ENCODE peak calls at places on chromosomes 1 and 21, in nine cellular contexts. One of them, this sample, is unnamed. For H3K36me3, the result is how much of the 10 kb centered on the place peaks cover.

GRCh38 chr1:237867380-237867888 is 23.3 kb downstream of the ZP4 start:
- DNase-seq in uterus: no peak
- DNase-seq in pancreas: no peak
- DNase-seq in brain microvascular endothelial cell: no peak
- DNase-seq in mucosa of descending colon: no peak
- DNase-seq in tibial artery: no peak
- DNase-seq in breast epithelium: no peak
- DNase-seq in OCI-LY7: no peak
- DNase-seq in GM12878: no peak
- DNase-seq in this sample: no peak

GRCh38 chr1:172827301-172827700 is 168.4 kb downstream of the FASLG start:
- DNase-seq in uterus: no peak
- DNase-seq in pancreas: no peak
- DNase-seq in brain microvascular endothelial cell: no peak
- DNase-seq in mucosa of descending colon: no peak
- DNase-seq in tibial artery: no peak
- DNase-seq in breast epithelium: no peak
- DNase-seq in OCI-LY7: no peak
- DNase-seq in GM12878: no peak
- DNase-seq in this sample: no peak

GRCh38 chr1:225694151-225694603 is 41.3 kb upstream of the ENAH start:
- DNase-seq in uterus: no peak
- DNase-seq in pancreas: no peak
- DNase-seq in brain microvascular endothelial cell: peak
- DNase-seq in mucosa of descending colon: no peak
- DNase-seq in tibial artery: peak
- DNase-seq in breast epithelium: no peak
- DNase-seq in OCI-LY7: no peak
- DNase-seq in GM12878: no peak
- DNase-seq in this sample: no peak

GRCh38 chr1:2125375-2126211 is 69.0 kb downstream of the FAAP20 start:
- DNase-seq in uterus: no peak
- DNase-seq in pancreas: no peak
- DNase-seq in brain microvascular endothelial cell: no peak
- DNase-seq in mucosa of descending colon: peak
- DNase-seq in tibial artery: no peak
- DNase-seq in breast epithelium: no peak
- DNase-seq in OCI-LY7: no peak
- DNase-seq in GM12878: no peak
- DNase-seq in this sample: no peak

GRCh38 chr1:247337250-247337746 is 5.6 kb upstream of the ZNF496 start:
- DNase-seq in uterus: peak
- DNase-seq in pancreas: no peak
- DNase-seq in brain microvascular endothelial cell: no peak
- DNase-seq in mucosa of descending colon: no peak
- DNase-seq in tibial artery: no peak
- DNase-seq in breast epithelium: no peak
- DNase-seq in OCI-LY7: no peak
- DNase-seq in GM12878: no peak
- DNase-seq in this sample: no peak

GRCh38 chr1:232409584-232409983 is 220.3 kb downstream of the SIPA1L2 start:
- DNase-seq in uterus: no peak
- DNase-seq in pancreas: no peak
- DNase-seq in brain microvascular endothelial cell: no peak
- DNase-seq in mucosa of descending colon: no peak
- DNase-seq in tibial artery: no peak
- DNase-seq in breast epithelium: no peak
- DNase-seq in OCI-LY7: no peak
- DNase-seq in GM12878: no peak
- DNase-seq in this sample: no peak

GRCh38 chr1:210557426-210558077 is 228.8 kb downstream of the HHAT start:
- DNase-seq in uterus: no peak
- DNase-seq in pancreas: no peak
- DNase-seq in brain microvascular endothelial cell: no peak
- DNase-seq in mucosa of descending colon: no peak
- DNase-seq in tibial artery: no peak
- DNase-seq in breast epithelium: no peak
- DNase-seq in OCI-LY7: no peak
- DNase-seq in GM12878: no peak
- DNase-seq in this sample: no peak

GRCh38 chr1:164765557-164765956 is 206.6 kb downstream of the PBX1 start:
- DNase-seq in uterus: no peak
- DNase-seq in pancreas: no peak
- DNase-seq in brain microvascular endothelial cell: peak
- DNase-seq in mucosa of descending colon: no peak
- DNase-seq in tibial artery: no peak
- DNase-seq in breast epithelium: no peak
- DNase-seq in OCI-LY7: no peak
- DNase-seq in GM12878: no peak
- DNase-seq in this sample: no peak

GRCh38 chr1:92784051-92784638 is 763 bp downstream of the EVI5 start:
- DNase-seq in uterus: peak
- DNase-seq in pancreas: no peak
- DNase-seq in brain microvascular endothelial cell: peak
- DNase-seq in mucosa of descending colon: no peak
- DNase-seq in tibial artery: no peak
- DNase-seq in breast epithelium: no peak
- DNase-seq in OCI-LY7: peak
- DNase-seq in GM12878: peak
- DNase-seq in this sample: peak

GRCh38 chr1:67791261-67791660 is 42.0 kb downstream of the GNG12 start:
- DNase-seq in uterus: no peak
- DNase-seq in pancreas: no peak
- DNase-seq in brain microvascular endothelial cell: peak
- DNase-seq in mucosa of descending colon: no peak
- DNase-seq in tibial artery: no peak
- DNase-seq in breast epithelium: no peak
- DNase-seq in OCI-LY7: no peak
- DNase-seq in GM12878: no peak
- DNase-seq in this sample: no peak

GRCh38 chr1:30806381-30807317 is 49.1 kb upstream of the LAPTM5 start:
- DNase-seq in uterus: no peak
- DNase-seq in pancreas: no peak
- DNase-seq in brain microvascular endothelial cell: no peak
- DNase-seq in mucosa of descending colon: no peak
- DNase-seq in tibial artery: no peak
- DNase-seq in breast epithelium: no peak
- DNase-seq in OCI-LY7: no peak
- DNase-seq in GM12878: no peak
- DNase-seq in this sample: no peak

GRCh38 chr1:17605582-17606344 is 66.3 kb downstream of the ARHGEF10L start:
- DNase-seq in uterus: peak
- DNase-seq in pancreas: no peak
- DNase-seq in brain microvascular endothelial cell: peak
- DNase-seq in mucosa of descending colon: no peak
- DNase-seq in tibial artery: peak
- DNase-seq in breast epithelium: no peak
- DNase-seq in OCI-LY7: no peak
- DNase-seq in GM12878: no peak
- DNase-seq in this sample: no peak

GRCh38 chr1:164771568-164772350 is 212.8 kb downstream of the PBX1 start:
- DNase-seq in uterus: peak
- DNase-seq in pancreas: no peak
- DNase-seq in brain microvascular endothelial cell: peak
- DNase-seq in mucosa of descending colon: no peak
- DNase-seq in tibial artery: no peak
- DNase-seq in breast epithelium: no peak
- DNase-seq in OCI-LY7: no peak
- DNase-seq in GM12878: no peak
- DNase-seq in this sample: no peak

GRCh38 chr21:17436626-17437111 is 76.2 kb upstream of the CXADR start:
- DNase-seq in uterus: no peak
- DNase-seq in pancreas: no peak
- DNase-seq in brain microvascular endothelial cell: no peak
- DNase-seq in mucosa of descending colon: no peak
- DNase-seq in tibial artery: no peak
- DNase-seq in breast epithelium: no peak
- DNase-seq in OCI-LY7: no peak
- DNase-seq in GM12878: no peak
- DNase-seq in this sample: no peak

GRCh38 chr1:23018661-23019093 is 591 bp upstream of the KDM1A start:
- DNase-seq in uterus: peak
- DNase-seq in pancreas: no peak
- DNase-seq in brain microvascular endothelial cell: no peak
- DNase-seq in mucosa of descending colon: no peak
- DNase-seq in tibial artery: no peak
- DNase-seq in breast epithelium: no peak
- DNase-seq in OCI-LY7: no peak
- DNase-seq in GM12878: no peak
- DNase-seq in this sample: no peak

GRCh38 chr1:205266584-205267305 is 39.0 kb downstream of the TMCC2 start:
- DNase-seq in uterus: no peak
- DNase-seq in pancreas: no peak
- DNase-seq in brain microvascular endothelial cell: no peak
- DNase-seq in mucosa of descending colon: no peak
- DNase-seq in tibial artery: no peak
- DNase-seq in breast epithelium: no peak
- DNase-seq in OCI-LY7: no peak
- DNase-seq in GM12878: no peak
- DNase-seq in this sample: no peak

GRCh38 chr1:151547119-151547899 is 7.2 kb downstream of the TUFT1 start:
- DNase-seq in uterus: peak
- DNase-seq in pancreas: no peak
- DNase-seq in brain microvascular endothelial cell: peak
- DNase-seq in mucosa of descending colon: peak
- DNase-seq in tibial artery: peak
- DNase-seq in breast epithelium: peak
- DNase-seq in OCI-LY7: no peak
- DNase-seq in GM12878: no peak
- DNase-seq in this sample: no peak

GRCh38 chr1:227563319-227564201 is at the start of gene ZNF678:
- DNase-seq in uterus: peak
- DNase-seq in pancreas: peak
- DNase-seq in brain microvascular endothelial cell: peak
- DNase-seq in mucosa of descending colon: peak
- DNase-seq in tibial artery: peak
- DNase-seq in breast epithelium: peak
- DNase-seq in OCI-LY7: peak
- DNase-seq in GM12878: peak
- DNase-seq in this sample: peak

GRCh38 chr1:224903955-224904354 is 25.5 kb upstream of the DNAH14 start:
- DNase-seq in uterus: no peak
- DNase-seq in pancreas: no peak
- DNase-seq in brain microvascular endothelial cell: no peak
- DNase-seq in mucosa of descending colon: no peak
- DNase-seq in tibial artery: no peak
- DNase-seq in breast epithelium: no peak
- DNase-seq in OCI-LY7: no peak
- DNase-seq in GM12878: no peak
- DNase-seq in this sample: no peak

GRCh38 chr1:244375061-244375460 is 76.6 kb downstream of the ADSS2 start:
- DNase-seq in uterus: no peak
- DNase-seq in pancreas: no peak
- DNase-seq in brain microvascular endothelial cell: no peak
- DNase-seq in mucosa of descending colon: no peak
- DNase-seq in tibial artery: no peak
- DNase-seq in breast epithelium: no peak
- DNase-seq in OCI-LY7: no peak
- DNase-seq in GM12878: no peak
- DNase-seq in this sample: no peak
- TF ChIP-seq CTCF in uterus: no peak
- TF ChIP-seq CTCF in pancreas: no peak
- TF ChIP-seq CTCF in brain microvascular endothelial cell: no peak
- TF ChIP-seq CTCF in mucosa of descending colon: no peak
- TF ChIP-seq CTCF in tibial artery: no peak
- TF ChIP-seq CTCF in breast epithelium: no peak
- TF ChIP-seq CTCF in OCI-LY7: no peak
- TF ChIP-seq CTCF in GM12878: no peak
- TF ChIP-seq CTCF in this sample: no peak

GRCh38 chr1:108679586-108680213 is 12.4 kb upstream of the PRPF38B start:
- DNase-seq in uterus: no peak
- DNase-seq in pancreas: no peak
- DNase-seq in brain microvascular endothelial cell: no peak
- DNase-seq in mucosa of descending colon: no peak
- DNase-seq in tibial artery: no peak
- DNase-seq in breast epithelium: no peak
- DNase-seq in OCI-LY7: no peak
- DNase-seq in GM12878: no peak
- DNase-seq in this sample: peak
- H3K4me3 ChIP-seq in uterus: no peak
- H3K4me3 ChIP-seq in pancreas: no peak
- H3K4me3 ChIP-seq in brain microvascular endothelial cell: no peak
- H3K4me3 ChIP-seq in mucosa of descending colon: no peak
- H3K4me3 ChIP-seq in tibial artery: no peak
- H3K4me3 ChIP-seq in breast epithelium: no peak
- H3K4me3 ChIP-seq in OCI-LY7: no peak
- H3K4me3 ChIP-seq in GM12878: no peak
- H3K4me3 ChIP-seq in this sample: no peak

GRCh38 chr1:96820111-96820510 is 98.5 kb downstream of the PTBP2 start:
- DNase-seq in uterus: no peak
- DNase-seq in pancreas: no peak
- DNase-seq in brain microvascular endothelial cell: no peak
- DNase-seq in mucosa of descending colon: no peak
- DNase-seq in tibial artery: no peak
- DNase-seq in breast epithelium: no peak
- DNase-seq in OCI-LY7: no peak
- DNase-seq in GM12878: no peak
- DNase-seq in this sample: no peak
- H3K36me3 ChIP-seq in uterus: under half
- H3K36me3 ChIP-seq in pancreas: under half
- H3K36me3 ChIP-seq in brain microvascular endothelial cell: under half
- H3K36me3 ChIP-seq in mucosa of descending colon: under half
- H3K36me3 ChIP-seq in tibial artery: under half
- H3K36me3 ChIP-seq in breast epithelium: under half
- H3K36me3 ChIP-seq in OCI-LY7: under half
- H3K36me3 ChIP-seq in GM12878: under half
- H3K36me3 ChIP-seq in this sample: under half

GRCh38 chr1:153356392-153357075 is 1.1 kb upstream of the S100A9 start:
- DNase-seq in uterus: no peak
- DNase-seq in pancreas: no peak
- DNase-seq in brain microvascular endothelial cell: no peak
- DNase-seq in mucosa of descending colon: no peak
- DNase-seq in tibial artery: no peak
- DNase-seq in breast epithelium: no peak
- DNase-seq in OCI-LY7: no peak
- DNase-seq in GM12878: no peak
- DNase-seq in this sample: no peak

GRCh38 chr1:153355445-153356071 is 2.1 kb upstream of the S100A9 start:
- DNase-seq in uterus: peak
- DNase-seq in pancreas: no peak
- DNase-seq in brain microvascular endothelial cell: peak
- DNase-seq in mucosa of descending colon: peak
- DNase-seq in tibial artery: peak
- DNase-seq in breast epithelium: no peak
- DNase-seq in OCI-LY7: peak
- DNase-seq in GM12878: no peak
- DNase-seq in this sample: no peak

GRCh38 chr1:153352523-153352922 is 3.9 kb upstream of the PGLYRP4 start:
- DNase-seq in uterus: peak
- DNase-seq in pancreas: peak
- DNase-seq in brain microvascular endothelial cell: peak
- DNase-seq in mucosa of descending colon: peak
- DNase-seq in tibial artery: peak
- DNase-seq in breast epithelium: peak
- DNase-seq in OCI-LY7: peak
- DNase-seq in GM12878: no peak
- DNase-seq in this sample: no peak

GRCh38 chr1:153354515-153355193 is 3.0 kb upstream of the S100A9 start:
- DNase-seq in uterus: no peak
- DNase-seq in pancreas: no peak
- DNase-seq in brain microvascular endothelial cell: no peak
- DNase-seq in mucosa of descending colon: no peak
- DNase-seq in tibial artery: no peak
- DNase-seq in breast epithelium: no peak
- DNase-seq in OCI-LY7: no peak
- DNase-seq in GM12878: no peak
- DNase-seq in this sample: no peak

GRCh38 chr1:153353226-153353947 is 4.3 kb upstream of the S100A9 start:
- DNase-seq in uterus: no peak
- DNase-seq in pancreas: no peak
- DNase-seq in brain microvascular endothelial cell: no peak
- DNase-seq in mucosa of descending colon: no peak
- DNase-seq in tibial artery: no peak
- DNase-seq in breast epithelium: no peak
- DNase-seq in OCI-LY7: peak
- DNase-seq in GM12878: no peak
- DNase-seq in this sample: no peak
- TF ChIP-seq CTCF in uterus: no peak
- TF ChIP-seq CTCF in pancreas: no peak
- TF ChIP-seq CTCF in brain microvascular endothelial cell: peak
- TF ChIP-seq CTCF in mucosa of descending colon: no peak
- TF ChIP-seq CTCF in tibial artery: no peak
- TF ChIP-seq CTCF in breast epithelium: no peak
- TF ChIP-seq CTCF in OCI-LY7: peak
- TF ChIP-seq CTCF in GM12878: peak
- TF ChIP-seq CTCF in this sample: peak

This sample was measured in GM06990.